ENCODE peak calls at places on chromosomes 6 and 20, in four cellular contexts. One of them, this sample, is unnamed.

GRCh38 chr20:47464380-47465101 is 37.1 kb upstream of the NCOA3 start:
- DNase-seq in stimulated activated CD4-positive, alpha-beta T cell treated with anti-CD3 and anti-CD28 coated beads, Interleukin-15, amount 100 ng/mL, for 1 hour: no peak
- DNase-seq in left ventricle myocardium inferior: peak
- DNase-seq in DMS153: peak
- DNase-seq in this sample: peak

GRCh38 chr20:24811020-24811419 is 138.0 kb upstream of the CST7 start:
- DNase-seq in stimulated activated CD4-positive, alpha-beta T cell treated with anti-CD3 and anti-CD28 coated beads, Interleukin-15, amount 100 ng/mL, for 1 hour: no peak
- DNase-seq in left ventricle myocardium inferior: no peak
- DNase-seq in DMS153: no peak
- DNase-seq in this sample: no peak

GRCh38 chr6:56713285-56713684 is 70.6 kb upstream of the DST start:
- DNase-seq in stimulated activated CD4-positive, alpha-beta T cell treated with anti-CD3 and anti-CD28 coated beads, Interleukin-15, amount 100 ng/mL, for 1 hour: no peak
- DNase-seq in left ventricle myocardium inferior: no peak
- DNase-seq in DMS153: no peak
- DNase-seq in this sample: peak

GRCh38 chr6:101000334-101000733 is 119.2 kb upstream of the ASCC3 start:
- DNase-seq in stimulated activated CD4-positive, alpha-beta T cell treated with anti-CD3 and anti-CD28 coated beads, Interleukin-15, amount 100 ng/mL, for 1 hour: no peak
- DNase-seq in left ventricle myocardium inferior: no peak
- DNase-seq in DMS153: no peak
- DNase-seq in this sample: no peak

GRCh38 chr20:58850693-58851174 is at the start of gene GNAS-AS1:
- DNase-seq in stimulated activated CD4-positive, alpha-beta T cell treated with anti-CD3 and anti-CD28 coated beads, Interleukin-15, amount 100 ng/mL, for 1 hour: peak
- DNase-seq in left ventricle myocardium inferior: peak
- DNase-seq in DMS153: no peak
- DNase-seq in this sample: peak

GRCh38 chr20:43938932-43939761 is 24.5 kb downstream of the TOX2 start:
- DNase-seq in stimulated activated CD4-positive, alpha-beta T cell treated with anti-CD3 and anti-CD28 coated beads, Interleukin-15, amount 100 ng/mL, for 1 hour: no peak
- DNase-seq in left ventricle myocardium inferior: peak
- DNase-seq in DMS153: no peak
- DNase-seq in this sample: peak

GRCh38 chr6:106519460-106520394 is 109.6 kb downstream of the RTN4IP1 start:
- DNase-seq in stimulated activated CD4-positive, alpha-beta T cell treated with anti-CD3 and anti-CD28 coated beads, Interleukin-15, amount 100 ng/mL, for 1 hour: peak
- DNase-seq in left ventricle myocardium inferior: no peak
- DNase-seq in DMS153: no peak
- DNase-seq in this sample: peak

GRCh38 chr20:5596401-5597193 is 153.6 kb upstream of the SHLD1 start:
- DNase-seq in stimulated activated CD4-positive, alpha-beta T cell treated with anti-CD3 and anti-CD28 coated beads, Interleukin-15, amount 100 ng/mL, for 1 hour: no peak
- DNase-seq in left ventricle myocardium inferior: no peak
- DNase-seq in DMS153: no peak
- DNase-seq in this sample: no peak

GRCh38 chr20:23161968-23162696 is 76.0 kb upstream of the CD93 start:
- DNase-seq in stimulated activated CD4-positive, alpha-beta T cell treated with anti-CD3 and anti-CD28 coated beads, Interleukin-15, amount 100 ng/mL, for 1 hour: no peak
- DNase-seq in left ventricle myocardium inferior: peak
- DNase-seq in DMS153: peak
- DNase-seq in this sample: peak

GRCh38 chr6:74458536-74458935 is 747.3 kb downstream of the COL12A1 start:
- DNase-seq in stimulated activated CD4-positive, alpha-beta T cell treated with anti-CD3 and anti-CD28 coated beads, Interleukin-15, amount 100 ng/mL, for 1 hour: no peak
- DNase-seq in left ventricle myocardium inferior: no peak
- DNase-seq in DMS153: peak
- DNase-seq in this sample: no peak

GRCh38 chr6:87700729-87701675 is 1.0 kb downstream of the AKIRIN2 start:
- DNase-seq in stimulated activated CD4-positive, alpha-beta T cell treated with anti-CD3 and anti-CD28 coated beads, Interleukin-15, amount 100 ng/mL, for 1 hour: peak
- DNase-seq in left ventricle myocardium inferior: peak
- DNase-seq in DMS153: peak
- DNase-seq in this sample: no peak

GRCh38 chr20:13995841-13996240 is 525 bp downstream of the MACROD2 start:
- DNase-seq in stimulated activated CD4-positive, alpha-beta T cell treated with anti-CD3 and anti-CD28 coated beads, Interleukin-15, amount 100 ng/mL, for 1 hour: no peak
- DNase-seq in left ventricle myocardium inferior: peak
- DNase-seq in DMS153: peak
- DNase-seq in this sample: peak

GRCh38 chr6:108581237-108581931 is 20.7 kb downstream of the FOXO3 start:
- DNase-seq in stimulated activated CD4-positive, alpha-beta T cell treated with anti-CD3 and anti-CD28 coated beads, Interleukin-15, amount 100 ng/mL, for 1 hour: no peak
- DNase-seq in left ventricle myocardium inferior: no peak
- DNase-seq in DMS153: no peak
- DNase-seq in this sample: peak

GRCh38 chr20:37345339-37346231 is at the start of gene SRC:
- DNase-seq in stimulated activated CD4-positive, alpha-beta T cell treated with anti-CD3 and anti-CD28 coated beads, Interleukin-15, amount 100 ng/mL, for 1 hour: peak
- DNase-seq in left ventricle myocardium inferior: peak
- DNase-seq in DMS153: no peak
- DNase-seq in this sample: peak

GRCh38 chr6:28769626-28770402 is 154.0 kb downstream of the TRIM27 start:
- DNase-seq in stimulated activated CD4-positive, alpha-beta T cell treated with anti-CD3 and anti-CD28 coated beads, Interleukin-15, amount 100 ng/mL, for 1 hour: no peak
- DNase-seq in left ventricle myocardium inferior: no peak
- DNase-seq in DMS153: no peak
- DNase-seq in this sample: no peak

GRCh38 chr20:6007094-6007528 is 46.7 kb downstream of the LRRN4 start:
- DNase-seq in stimulated activated CD4-positive, alpha-beta T cell treated with anti-CD3 and anti-CD28 coated beads, Interleukin-15, amount 100 ng/mL, for 1 hour: no peak
- DNase-seq in left ventricle myocardium inferior: no peak
- DNase-seq in DMS153: no peak
- DNase-seq in this sample: no peak

GRCh38 chr6:131846023-131846663 is 38.3 kb downstream of the ENPP1 start:
- DNase-seq in stimulated activated CD4-positive, alpha-beta T cell treated with anti-CD3 and anti-CD28 coated beads, Interleukin-15, amount 100 ng/mL, for 1 hour: no peak
- DNase-seq in left ventricle myocardium inferior: no peak
- DNase-seq in DMS153: no peak
- DNase-seq in this sample: no peak